ENCODE peak calls at places on chromosomes 4 and X, in six cellular contexts. One of them, this sample, is unnamed.

GRCh38 chr4:95268819-95269565 is 279.8 kb downstream of the UNC5C start:
- DNase-seq in tibial nerve: no peak
- DNase-seq in NCI-H2171 treated with DMSO at 0.1 percent for 48 hours: peak; percentile 32
- DNase-seq in amygdala: no peak
- DNase-seq in heart right ventricle: no peak
- DNase-seq in GM23338: no peak
- DNase-seq in this sample: no peak

GRCh38 chr4:158496030-158496741 is 25.5 kb upstream of the RXFP1 start:
- DNase-seq in tibial nerve: no peak
- DNase-seq in NCI-H2171 treated with DMSO at 0.1 percent for 48 hours: no peak
- DNase-seq in amygdala: no peak
- DNase-seq in heart right ventricle: peak; percentile 21
- DNase-seq in GM23338: peak; percentile 89
- DNase-seq in this sample: no peak

GRCh38 chr4:42152507-42153504 is at the start of gene BEND4:
- DNase-seq in tibial nerve: no peak
- DNase-seq in NCI-H2171 treated with DMSO at 0.1 percent for 48 hours: peak; percentile 65
- DNase-seq in amygdala: no peak
- DNase-seq in heart right ventricle: no peak
- DNase-seq in GM23338: peak; percentile 91
- DNase-seq in this sample: no peak

GRCh38 chr4:138706206-138706605 is 309.4 kb upstream of the NOCT start:
- DNase-seq in tibial nerve: no peak
- DNase-seq in NCI-H2171 treated with DMSO at 0.1 percent for 48 hours: no peak
- DNase-seq in amygdala: no peak
- DNase-seq in heart right ventricle: no peak
- DNase-seq in GM23338: no peak
- DNase-seq in this sample: no peak

GRCh38 chrX:114581528-114582263 is 2.2 kb upstream of the HTR2C start:
- DNase-seq in tibial nerve: no peak
- DNase-seq in NCI-H2171 treated with DMSO at 0.1 percent for 48 hours: no peak
- DNase-seq in amygdala: no peak
- DNase-seq in heart right ventricle: no peak
- DNase-seq in GM23338: peak; percentile 57
- DNase-seq in this sample: no peak

GRCh38 chr4:147674073-147674472 is 9.9 kb downstream of the PRMT9 start:
- DNase-seq in tibial nerve: no peak
- DNase-seq in NCI-H2171 treated with DMSO at 0.1 percent for 48 hours: no peak
- DNase-seq in amygdala: no peak
- DNase-seq in heart right ventricle: no peak
- DNase-seq in GM23338: no peak
- DNase-seq in this sample: no peak

GRCh38 chr4:64715741-64716140 is 306.5 kb upstream of the TECRL start:
- DNase-seq in tibial nerve: no peak
- DNase-seq in NCI-H2171 treated with DMSO at 0.1 percent for 48 hours: no peak
- DNase-seq in amygdala: no peak
- DNase-seq in heart right ventricle: no peak
- DNase-seq in GM23338: no peak
- DNase-seq in this sample: no peak

GRCh38 chr4:53240573-53240972 is 125.3 kb downstream of the SCFD2 start:
- DNase-seq in tibial nerve: no peak
- DNase-seq in NCI-H2171 treated with DMSO at 0.1 percent for 48 hours: no peak
- DNase-seq in amygdala: no peak
- DNase-seq in heart right ventricle: no peak
- DNase-seq in GM23338: no peak
- DNase-seq in this sample: no peak

GRCh38 chr4:113692809-113693411 is 68.6 kb downstream of the CAMK2D start:
- DNase-seq in tibial nerve: no peak
- DNase-seq in NCI-H2171 treated with DMSO at 0.1 percent for 48 hours: no peak
- DNase-seq in amygdala: no peak
- DNase-seq in heart right ventricle: no peak
- DNase-seq in GM23338: no peak
- DNase-seq in this sample: no peak

GRCh38 chr4:7557447-7557846 is 122.7 kb upstream of the PSAPL1 start:
- DNase-seq in tibial nerve: no peak
- DNase-seq in NCI-H2171 treated with DMSO at 0.1 percent for 48 hours: no peak
- DNase-seq in amygdala: no peak
- DNase-seq in heart right ventricle: no peak
- DNase-seq in GM23338: no peak
- DNase-seq in this sample: no peak

GRCh38 chr4:122831515-122832196 is 5.0 kb downstream of the FGF2 start:
- DNase-seq in tibial nerve: no peak
- DNase-seq in NCI-H2171 treated with DMSO at 0.1 percent for 48 hours: no peak
- DNase-seq in amygdala: no peak
- DNase-seq in heart right ventricle: no peak
- DNase-seq in GM23338: no peak
- DNase-seq in this sample: no peak

GRCh38 chr4:24103434-24104168 is 213.8 kb upstream of the PPARGC1A start:
- DNase-seq in tibial nerve: no peak
- DNase-seq in NCI-H2171 treated with DMSO at 0.1 percent for 48 hours: no peak
- DNase-seq in amygdala: no peak
- DNase-seq in heart right ventricle: no peak
- DNase-seq in GM23338: no peak
- DNase-seq in this sample: no peak

GRCh38 chrX:68387786-68388185 is 45.5 kb downstream of the OPHN1 start:
- DNase-seq in tibial nerve: no peak
- DNase-seq in NCI-H2171 treated with DMSO at 0.1 percent for 48 hours: no peak
- DNase-seq in amygdala: no peak
- DNase-seq in heart right ventricle: no peak
- DNase-seq in GM23338: no peak
- DNase-seq in this sample: no peak

GRCh38 chr4:187603093-187603395 is 392.5 kb upstream of the ZFP42 start:
- DNase-seq in tibial nerve: no peak
- DNase-seq in NCI-H2171 treated with DMSO at 0.1 percent for 48 hours: no peak
- DNase-seq in amygdala: no peak
- DNase-seq in heart right ventricle: no peak
- DNase-seq in GM23338: no peak
- DNase-seq in this sample: no peak

GRCh38 chr4:57065730-57066482 is 44.3 kb downstream of the IGFBP7 start:
- DNase-seq in tibial nerve: no peak
- DNase-seq in NCI-H2171 treated with DMSO at 0.1 percent for 48 hours: no peak
- DNase-seq in amygdala: no peak
- DNase-seq in heart right ventricle: no peak
- DNase-seq in GM23338: no peak
- DNase-seq in this sample: no peak

GRCh38 chr4:89301003-89301402 is 6.6 kb downstream of the GPRIN3 start:
- DNase-seq in tibial nerve: no peak
- DNase-seq in NCI-H2171 treated with DMSO at 0.1 percent for 48 hours: no peak
- DNase-seq in amygdala: no peak
- DNase-seq in heart right ventricle: no peak
- DNase-seq in GM23338: no peak
- DNase-seq in this sample: no peak

GRCh38 chr4:55004831-55005230 is 120.6 kb downstream of the KDR start:
- DNase-seq in tibial nerve: peak; percentile 45
- DNase-seq in NCI-H2171 treated with DMSO at 0.1 percent for 48 hours: peak; percentile 8
- DNase-seq in amygdala: no peak
- DNase-seq in heart right ventricle: no peak
- DNase-seq in GM23338: no peak
- DNase-seq in this sample: no peak

This sample was measured in thoracic aorta.